ENCODE peak calls at places on chromosome 21, in eight cellular contexts. One of them, this sample, is unnamed.

GRCh38 chr21:36463991-36464390 is 15.9 kb downstream of the CLDN14 start:
- DNase-seq in left lung: no peak
- DNase-seq in cardiac muscle cell: no peak
- DNase-seq in Peyer's patch: no peak
- DNase-seq in suprapubic skin: no peak
- DNase-seq in GM10248: no peak
- DNase-seq in neural progenitor cell: no peak
- DNase-seq in H9: no peak
- DNase-seq in this sample: no peak

GRCh38 chr21:45266518-45267389 is 20.9 kb downstream of the POFUT2 start:
- DNase-seq in left lung: no peak
- DNase-seq in cardiac muscle cell: no peak
- DNase-seq in Peyer's patch: peak
- DNase-seq in suprapubic skin: peak
- DNase-seq in GM10248: no peak
- DNase-seq in neural progenitor cell: no peak
- DNase-seq in H9: peak
- DNase-seq in this sample: no peak

GRCh38 chr21:43267391-43268085 is 98.7 kb downstream of the CRYAA start:
- DNase-seq in left lung: no peak
- DNase-seq in cardiac muscle cell: no peak
- DNase-seq in Peyer's patch: no peak
- DNase-seq in suprapubic skin: no peak
- DNase-seq in GM10248: no peak
- DNase-seq in neural progenitor cell: no peak
- DNase-seq in H9: no peak
- DNase-seq in this sample: no peak

GRCh38 chr21:14880922-14881321 is 183.9 kb downstream of the NRIP1 start:
- DNase-seq in left lung: no peak
- DNase-seq in cardiac muscle cell: peak
- DNase-seq in Peyer's patch: no peak
- DNase-seq in suprapubic skin: no peak
- DNase-seq in GM10248: no peak
- DNase-seq in neural progenitor cell: no peak
- DNase-seq in H9: no peak
- DNase-seq in this sample: no peak

GRCh38 chr21:36511484-36512227 is 31.7 kb upstream of the CLDN14 start:
- DNase-seq in left lung: no peak
- DNase-seq in cardiac muscle cell: peak
- DNase-seq in Peyer's patch: no peak
- DNase-seq in suprapubic skin: no peak
- DNase-seq in GM10248: no peak
- DNase-seq in neural progenitor cell: no peak
- DNase-seq in H9: no peak
- DNase-seq in this sample: no peak

GRCh38 chr21:36923270-36923669 is 43.2 kb downstream of the HLCS start:
- DNase-seq in left lung: no peak
- DNase-seq in cardiac muscle cell: no peak
- DNase-seq in Peyer's patch: no peak
- DNase-seq in suprapubic skin: no peak
- DNase-seq in GM10248: no peak
- DNase-seq in neural progenitor cell: no peak
- DNase-seq in H9: no peak
- DNase-seq in this sample: no peak

GRCh38 chr21:17466166-17466565 is 46.7 kb upstream of the CXADR start:
- DNase-seq in left lung: no peak
- DNase-seq in cardiac muscle cell: peak
- DNase-seq in Peyer's patch: no peak
- DNase-seq in suprapubic skin: no peak
- DNase-seq in GM10248: no peak
- DNase-seq in neural progenitor cell: no peak
- DNase-seq in H9: no peak
- DNase-seq in this sample: no peak

GRCh38 chr21:15431053-15431452 is 298.7 kb upstream of the USP25 start:
- DNase-seq in left lung: no peak
- DNase-seq in cardiac muscle cell: no peak
- DNase-seq in Peyer's patch: no peak
- DNase-seq in suprapubic skin: no peak
- DNase-seq in GM10248: no peak
- DNase-seq in neural progenitor cell: no peak
- DNase-seq in H9: no peak
- DNase-seq in this sample: no peak

GRCh38 chr21:44569861-44570517 is 3.5 kb upstream of the KRTAP10-4 start:
- DNase-seq in left lung: peak
- DNase-seq in cardiac muscle cell: no peak
- DNase-seq in Peyer's patch: no peak
- DNase-seq in suprapubic skin: peak
- DNase-seq in GM10248: peak
- DNase-seq in neural progenitor cell: no peak
- DNase-seq in H9: no peak
- DNase-seq in this sample: no peak

GRCh38 chr21:38993561-38993960 is 187.8 kb downstream of the ETS2 start:
- DNase-seq in left lung: no peak
- DNase-seq in cardiac muscle cell: peak
- DNase-seq in Peyer's patch: no peak
- DNase-seq in suprapubic skin: no peak
- DNase-seq in GM10248: no peak
- DNase-seq in neural progenitor cell: no peak
- DNase-seq in H9: no peak
- DNase-seq in this sample: no peak

GRCh38 chr21:36104306-36105300 is 30.3 kb upstream of the CBR3 start:
- DNase-seq in left lung: no peak
- DNase-seq in cardiac muscle cell: peak
- DNase-seq in Peyer's patch: peak
- DNase-seq in suprapubic skin: no peak
- DNase-seq in GM10248: no peak
- DNase-seq in neural progenitor cell: peak
- DNase-seq in H9: peak
- DNase-seq in this sample: peak

DNA sequence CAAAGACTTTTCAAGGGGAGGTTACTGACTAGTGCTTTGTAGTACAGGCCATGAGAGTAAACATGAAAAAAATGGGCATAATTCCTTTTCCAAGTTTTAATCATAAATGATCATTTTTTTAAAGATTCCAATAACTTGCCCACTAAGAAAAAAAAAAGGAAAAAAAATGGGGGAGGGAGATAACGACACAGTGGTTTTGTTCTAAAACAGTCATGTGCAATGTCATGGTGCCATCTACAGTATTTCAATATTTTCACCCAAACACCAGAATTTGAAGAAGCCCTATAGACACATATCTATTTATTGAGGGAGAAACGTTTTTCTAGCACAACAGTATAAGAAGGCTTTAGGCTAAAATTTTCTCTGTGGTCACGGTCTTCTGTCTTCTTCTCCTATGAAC is 250.2 kb downstream of the LTN1 start:
- DNase-seq in left lung: no peak
- DNase-seq in cardiac muscle cell: peak
- DNase-seq in Peyer's patch: no peak
- DNase-seq in suprapubic skin: no peak
- DNase-seq in GM10248: no peak
- DNase-seq in neural progenitor cell: no peak
- DNase-seq in H9: no peak
- DNase-seq in this sample: no peak
- TF ChIP-seq CTCF in left lung: no peak
- TF ChIP-seq CTCF in cardiac muscle cell: peak
- TF ChIP-seq CTCF in Peyer's patch: no peak
- TF ChIP-seq CTCF in suprapubic skin: no peak
- TF ChIP-seq CTCF in GM10248: no peak
- TF ChIP-seq CTCF in neural progenitor cell: peak
- TF ChIP-seq CTCF in H9: peak
- TF ChIP-seq CTCF in this sample: no peak

GRCh38 chr21:41830764-41831452 is 48.2 kb downstream of the PRDM15 start:
- DNase-seq in left lung: peak
- DNase-seq in cardiac muscle cell: no peak
- DNase-seq in Peyer's patch: peak
- DNase-seq in suprapubic skin: peak
- DNase-seq in GM10248: no peak
- DNase-seq in neural progenitor cell: no peak
- DNase-seq in H9: no peak
- DNase-seq in this sample: no peak

GRCh38 chr21:41834252-41834925 is 44.8 kb downstream of the PRDM15 start:
- DNase-seq in left lung: peak
- DNase-seq in cardiac muscle cell: no peak
- DNase-seq in Peyer's patch: peak
- DNase-seq in suprapubic skin: peak
- DNase-seq in GM10248: no peak
- DNase-seq in neural progenitor cell: no peak
- DNase-seq in H9: no peak
- DNase-seq in this sample: no peak

GRCh38 chr21:41831453-41831831 is 47.7 kb downstream of the PRDM15 start:
- DNase-seq in left lung: no peak
- DNase-seq in cardiac muscle cell: no peak
- DNase-seq in Peyer's patch: no peak
- DNase-seq in suprapubic skin: no peak
- DNase-seq in GM10248: no peak
- DNase-seq in neural progenitor cell: no peak
- DNase-seq in H9: no peak
- DNase-seq in this sample: no peak

GRCh38 chr21:41833138-41834115 is 45.7 kb downstream of the PRDM15 start:
- DNase-seq in left lung: peak
- DNase-seq in cardiac muscle cell: no peak
- DNase-seq in Peyer's patch: no peak
- DNase-seq in suprapubic skin: peak
- DNase-seq in GM10248: peak
- DNase-seq in neural progenitor cell: no peak
- DNase-seq in H9: no peak
- DNase-seq in this sample: no peak

DNA sequence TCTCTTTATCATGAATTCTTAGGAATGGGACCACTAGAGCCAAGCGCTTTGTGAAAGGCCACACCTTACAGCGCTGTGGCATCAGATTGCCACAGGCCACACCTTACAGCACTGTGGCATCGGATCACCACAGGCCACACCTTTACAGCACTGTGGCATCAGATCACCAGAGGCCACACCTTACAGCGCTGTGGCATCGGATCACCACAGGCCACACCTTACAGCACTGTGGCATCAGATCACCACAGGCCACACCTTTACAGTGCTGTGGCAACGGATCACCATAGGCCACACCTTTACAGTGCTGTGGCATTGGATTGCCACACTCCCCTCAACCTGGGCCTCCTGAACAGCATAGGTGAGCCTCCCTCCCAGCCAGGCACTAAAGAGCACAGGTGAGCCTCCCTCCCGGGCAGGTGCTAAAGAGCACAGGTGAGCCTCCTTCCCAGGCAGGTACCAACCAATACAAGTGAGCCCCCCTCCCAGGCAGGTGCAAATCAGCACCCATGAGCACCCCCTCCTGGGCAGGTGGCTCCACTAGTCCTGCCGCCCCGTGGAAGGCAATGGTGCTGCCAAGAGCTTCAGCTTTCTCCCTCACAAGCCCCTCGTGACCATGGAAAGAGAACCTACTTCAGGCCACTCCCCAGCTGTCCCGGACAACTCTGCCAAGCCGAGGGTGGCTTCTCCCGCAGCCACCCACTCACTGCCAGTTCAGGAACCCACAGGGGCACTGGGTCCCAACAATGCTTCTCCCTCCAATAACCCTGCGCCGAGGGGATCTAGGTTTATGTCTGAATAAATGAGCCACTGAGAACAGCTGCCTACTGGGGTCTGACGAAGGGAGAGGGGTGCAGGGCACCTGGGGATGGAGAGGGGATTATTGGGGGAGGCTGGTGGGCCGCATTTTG is 46.7 kb downstream of the PRDM15 start:
- DNase-seq in left lung: peak
- DNase-seq in cardiac muscle cell: no peak
- DNase-seq in Peyer's patch: peak
- DNase-seq in suprapubic skin: peak
- DNase-seq in GM10248: no peak
- DNase-seq in neural progenitor cell: no peak
- DNase-seq in H9: no peak
- DNase-seq in this sample: no peak
- TF ChIP-seq CTCF in left lung: no peak
- TF ChIP-seq CTCF in cardiac muscle cell: no peak
- TF ChIP-seq CTCF in Peyer's patch: no peak
- TF ChIP-seq CTCF in suprapubic skin: no peak
- TF ChIP-seq CTCF in GM10248: no peak
- TF ChIP-seq CTCF in neural progenitor cell: no peak
- TF ChIP-seq CTCF in H9: peak
- TF ChIP-seq CTCF in this sample: no peak

GRCh38 chr21:26169061-26169610 is 1.4 kb downstream of the APP start:
- DNase-seq in left lung: no peak
- DNase-seq in cardiac muscle cell: peak
- DNase-seq in Peyer's patch: no peak
- DNase-seq in suprapubic skin: no peak
- DNase-seq in GM10248: peak
- DNase-seq in neural progenitor cell: peak
- DNase-seq in H9: peak
- DNase-seq in this sample: peak
- TF ChIP-seq CTCF in left lung: peak
- TF ChIP-seq CTCF in cardiac muscle cell: peak
- TF ChIP-seq CTCF in Peyer's patch: peak
- TF ChIP-seq CTCF in suprapubic skin: no peak
- TF ChIP-seq CTCF in GM10248: peak
- TF ChIP-seq CTCF in neural progenitor cell: peak
- TF ChIP-seq CTCF in H9: peak
- TF ChIP-seq CTCF in this sample: peak

GRCh38 chr21:18495553-18495952 is 92.0 kb upstream of the TMPRSS15 start:
- DNase-seq in left lung: no peak
- DNase-seq in cardiac muscle cell: no peak
- DNase-seq in Peyer's patch: no peak
- DNase-seq in suprapubic skin: no peak
- DNase-seq in GM10248: no peak
- DNase-seq in neural progenitor cell: no peak
- DNase-seq in H9: no peak
- DNase-seq in this sample: no peak

GRCh38 chr21:18498428-18498827 is 94.8 kb upstream of the TMPRSS15 start:
- DNase-seq in left lung: no peak
- DNase-seq in cardiac muscle cell: no peak
- DNase-seq in Peyer's patch: no peak
- DNase-seq in suprapubic skin: no peak
- DNase-seq in GM10248: no peak
- DNase-seq in neural progenitor cell: no peak
- DNase-seq in H9: no peak
- DNase-seq in this sample: no peak

DNA sequence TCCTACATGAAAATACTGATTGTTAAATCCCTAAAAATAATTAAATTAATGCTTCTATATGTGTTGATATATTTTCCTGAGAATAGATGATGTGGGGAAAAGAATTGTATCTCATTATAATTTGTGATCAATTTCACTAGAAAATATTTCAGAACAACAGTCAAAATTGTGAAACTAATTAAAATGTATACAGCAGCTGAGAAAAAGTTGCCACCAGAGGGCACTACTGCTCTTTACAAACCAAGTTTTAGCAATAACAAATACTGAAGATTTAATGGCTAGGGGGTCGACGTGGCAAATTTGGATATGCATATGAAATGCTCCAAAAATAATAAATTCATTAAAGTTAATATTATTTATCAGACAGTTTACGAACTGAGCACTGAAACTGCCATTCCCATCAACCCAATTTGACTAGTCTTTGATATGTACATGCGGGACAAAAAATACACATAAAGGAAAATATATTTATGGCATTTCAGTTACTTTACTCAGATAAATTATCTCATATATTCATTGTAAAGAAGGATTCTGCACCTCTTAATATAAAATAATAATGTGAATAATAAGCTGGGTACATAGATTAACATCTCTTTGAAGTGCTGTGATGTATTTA is 96.3 kb upstream of the TMPRSS15 start:
- DNase-seq in left lung: no peak
- DNase-seq in cardiac muscle cell: peak
- DNase-seq in Peyer's patch: no peak
- DNase-seq in suprapubic skin: no peak
- DNase-seq in GM10248: no peak
- DNase-seq in neural progenitor cell: peak
- DNase-seq in H9: no peak
- DNase-seq in this sample: peak
- TF ChIP-seq CTCF in left lung: peak
- TF ChIP-seq CTCF in cardiac muscle cell: peak
- TF ChIP-seq CTCF in Peyer's patch: peak
- TF ChIP-seq CTCF in suprapubic skin: no peak
- TF ChIP-seq CTCF in GM10248: peak
- TF ChIP-seq CTCF in neural progenitor cell: peak
- TF ChIP-seq CTCF in H9: peak
- TF ChIP-seq CTCF in this sample: peak

This sample was measured in nephron progenitor cell.